ENCODE peak calls at places on chromosomes 6 and 20, in six cellular contexts. M is BE2C, L is fibroblast of mammary gland, W is testis, F is cardiac fibroblast, G is body of pancreas. D is an unnamed sample.

GRCh38 chr6:147559016-147559415 is 50.5 kb downstream of the SAMD5 start:
- DNase-seq in F (no peak), L (no peak), W (peak; percentile 21), G (no peak), M (no peak), D (no peak)

GRCh38 chr6:155181498-155181897 is 82.3 kb upstream of the CLDN20 start:
- DNase-seq in F (no peak), G (no peak), L (no peak), M (no peak), W (no peak), D (no peak)

GRCh38 chr6:111478064-111478476 is 4.9 kb downstream of the REV3L start:
- DNase-seq in L (peak; percentile 38), F (peak; percentile 23), W (no peak), G (no peak), M (no peak), D (no peak)

GRCh38 chr6:152746172-152746553 is 4.4 kb upstream of the VIP start:
- DNase-seq in M (no peak), L (peak; percentile 20), W (no peak), G (no peak), F (peak; percentile 23), D (no peak)

GRCh38 chr6:50831216-50831615 is 12.5 kb downstream of the TFAP2B start:
- DNase-seq in W (no peak), M (peak; percentile 52), G (no peak), L (no peak), F (no peak), D (no peak)

GRCh38 chr20:20663841-20664240 is 48.6 kb downstream of the RALGAPA2 start:
- DNase-seq in L (no peak), G (no peak), F (no peak), M (no peak), W (no peak), D (no peak)

GRCh38 chr6:152605342-152605741 is 31.8 kb downstream of the SYNE1 start:
- DNase-seq in W (no peak), F (peak; percentile 15), M (no peak), G (no peak), L (peak; percentile 29), D (no peak)

GRCh38 chr6:81781624-81782023 is 29.1 kb upstream of the TENT5A start:
- DNase-seq in G (no peak), W (no peak), L (no peak), M (no peak), F (no peak), D (no peak)

GRCh38 chr6:157530126-157530525 is 149.1 kb downstream of the ZDHHC14 start:
- DNase-seq in M (no peak), L (no peak), G (no peak), W (no peak), F (peak; percentile 9), D (no peak)

GRCh38 chr20:9912858-9913434 is 74.1 kb upstream of the PAK5 start:
- DNase-seq in F (peak; percentile 55), M (peak; percentile 35), L (peak; percentile 51), G (peak; percentile 62), W (peak; percentile 63), D (peak; percentile 4)

GRCh38 chr6:89082439-89082838 is 1.9 kb downstream of the PNRC1 start:
- DNase-seq in G (no peak), M (no peak), F (peak; percentile 60), L (peak; percentile 45), W (no peak), D (no peak)

GRCh38 chr6:17983712-17984111 is 3.7 kb downstream of the KIF13A start:
- DNase-seq in W (no peak), F (no peak), G (no peak), M (no peak), L (no peak), D (no peak)

GRCh38 chr6:45423111-45423900 is 45.6 kb upstream of the SUPT3H start:
- DNase-seq in F (no peak), G (no peak), W (peak; percentile 18), L (peak; percentile 56), M (no peak), D (no peak)

GRCh38 chr6:20180935-20181334 is 31.3 kb downstream of the MBOAT1 start:
- DNase-seq in W (no peak), M (no peak), F (no peak), L (no peak), G (no peak), D (no peak)

GRCh38 chr6:157732007-157732406 is 91.0 kb upstream of the SNX9 start:
- DNase-seq in M (no peak), F (no peak), L (no peak), W (no peak), G (no peak), D (no peak)

GRCh38 chr6:53615633-53616449 is 49.7 kb downstream of the KLHL31 start:
- DNase-seq in M (no peak), W (no peak), F (peak; percentile 14), G (peak; percentile 28), L (peak; percentile 86), D (no peak)

GRCh38 chr6:33213989-33214335 is 5.7 kb downstream of the RING1 start:
- DNase-seq in L (no peak), M (no peak), W (no peak), G (no peak), F (no peak), D (no peak)

GRCh38 chr20:47568019-47568418 is 66.3 kb downstream of the NCOA3 start:
- DNase-seq in G (peak; percentile 56), L (peak; percentile 53), F (peak; percentile 95), W (no peak), M (no peak), D (peak; percentile 97)

GRCh38 chr6:23659125-23659524 is 466.9 kb upstream of the NRSN1 start:
- DNase-seq in F (peak; percentile 2), L (peak; percentile 25), G (no peak), M (peak; percentile 64), W (peak; percentile 49), D (no peak)

GRCh38 chr20:24835195-24835594 is 113.9 kb upstream of the CST7 start:
- DNase-seq in F (no peak), M (no peak), W (no peak), G (no peak), L (no peak), D (no peak)

GRCh38 chr6:158255974-158256601 is 56.2 kb upstream of the TULP4 start:
- DNase-seq in L (no peak), F (no peak), G (no peak), W (no peak), M (no peak), D (no peak)

GRCh38 chr20:25292176-25292891 is 44.4 kb downstream of the PYGB start:
- DNase-seq in W (no peak), G (no peak), F (no peak), M (no peak), L (no peak), D (no peak)

GRCh38 chr6:107491791-107492674 is 2.1 kb downstream of the SOBP start:
- DNase-seq in G (no peak), F (peak; percentile 84), L (peak; percentile 91), W (peak; percentile 67), M (no peak), D (no peak)

GRCh38 chr6:33112148-33112547 is 36.4 kb downstream of the HLA-DPB1 start:
- DNase-seq in W (peak; percentile 43), M (no peak), F (peak; percentile 49), L (peak; percentile 65), G (no peak), D (peak; percentile 15)

GRCh38 chr20:20233041-20233514 is 134.8 kb upstream of the INSM1 start:
- DNase-seq in L (no peak), F (no peak), M (peak; percentile 74), G (no peak), W (no peak), D (no peak)

GRCh38 chr6:113500221-113500620 is 356.9 kb upstream of the MARCKS start:
- DNase-seq in L (peak; percentile 8), F (peak; percentile 29), W (no peak), G (no peak), M (no peak), D (no peak)

DNA sequence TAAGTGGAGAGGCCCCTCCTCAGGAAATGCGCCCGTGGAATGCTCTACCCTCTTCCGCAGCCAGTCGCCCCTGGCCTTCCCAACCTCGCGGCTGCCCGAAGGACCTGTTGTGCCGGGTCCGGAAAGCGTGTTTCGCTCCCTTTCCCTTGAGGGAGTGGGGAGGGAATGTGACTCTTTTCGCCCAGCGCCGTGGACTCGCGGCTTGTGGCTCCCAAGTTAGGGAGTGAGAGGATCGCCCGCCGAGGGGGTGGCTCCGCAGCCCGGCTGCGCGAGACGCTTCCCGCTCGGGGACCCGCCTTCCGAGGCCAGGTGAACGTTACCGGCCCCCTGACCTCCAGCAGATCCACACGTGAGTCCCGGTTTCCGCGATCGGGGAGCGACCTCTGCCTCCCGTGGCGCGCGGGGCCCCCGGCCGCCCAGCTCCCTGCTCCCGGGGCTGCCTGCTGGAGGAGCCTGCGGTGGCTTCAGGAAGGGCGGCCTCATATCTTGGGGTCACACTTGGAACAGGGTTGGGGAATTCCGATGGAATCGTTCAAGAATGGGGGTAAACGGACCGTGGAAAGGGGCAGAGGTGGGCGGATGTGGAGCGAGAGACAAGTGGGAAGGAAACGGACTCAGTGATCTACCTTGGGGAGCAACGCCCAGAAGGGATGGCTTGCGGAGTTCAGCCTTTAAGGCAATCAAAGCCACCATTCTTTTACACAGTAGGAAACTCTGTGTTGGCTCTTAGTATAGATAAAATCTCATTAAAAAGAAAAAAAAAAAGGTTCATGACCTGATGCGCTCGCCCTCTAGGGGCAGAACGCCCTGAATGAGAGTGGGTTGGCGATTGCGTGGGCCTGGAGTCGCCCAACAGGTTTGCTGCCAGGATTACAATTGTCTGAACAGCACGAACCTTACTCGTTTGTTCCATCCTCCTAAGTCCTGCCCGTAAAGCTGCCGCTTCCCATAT is 887 bp downstream of the TPD52L1 start:
- DNase-seq in G (peak; percentile 63), M (peak; percentile 11), W (peak; percentile 51), L (peak; percentile 25), F (no peak), D (peak; percentile 87)
- TF ChIP-seq CTCF in G (peak; percentile 49), M (peak; percentile 34), W (peak; percentile 36), L (peak; percentile 40), F (peak; percentile 22), D (peak; percentile 69)

GRCh38 chr20:50381053-50381732 is 129.0 kb upstream of the PTPN1 start:
- DNase-seq in L (no peak), F (no peak), W (no peak), G (no peak), M (no peak), D (no peak)

GRCh38 chr20:50380697-50381040 is 129.5 kb upstream of the PTPN1 start:
- DNase-seq in L (peak; percentile 68), F (peak; percentile 71), G (peak; percentile 50), W (peak; percentile 63), M (peak; percentile 65), D (no peak)

GRCh38 chr20:50379991-50380696 is 130.0 kb upstream of the PTPN1 start:
- DNase-seq in F (no peak), W (no peak), M (no peak), L (no peak), G (no peak), D (no peak)

GRCh38 chr20:50378170-50379000 is 131.8 kb upstream of the PTPN1 start:
- DNase-seq in L (peak; percentile 17), G (no peak), M (no peak), F (no peak), W (no peak), D (no peak)

GRCh38 chr20:50379049-50379990 is 130.9 kb upstream of the PTPN1 start:
- DNase-seq in L (peak; percentile 91), G (peak; percentile 94), W (peak; percentile 95), M (peak; percentile 66), F (peak; percentile 98), D (no peak)
- H3K4me3 ChIP-seq in L (no peak overlapping the region), G (no peak overlapping the region), W (no peak overlapping the region), M (peak overlapping the region; percentile 33), F (no peak overlapping the region), D (no peak overlapping the region)

GRCh38 chr6:91713911-91714310 is 1127.0 kb upstream of the MAP3K7 start:
- DNase-seq in W (no peak), F (no peak), L (no peak), M (no peak), G (no peak), D (no peak)
- TF ChIP-seq CTCF in W (no peak), F (no peak), L (no peak), M (no peak), G (no peak), D (no peak)

GRCh38 chr6:57267586-57268293 is 45.6 kb upstream of the RAB23 start:
- DNase-seq in M (peak; percentile 41), L (peak; percentile 99), G (peak; percentile 18), F (peak; percentile 96), W (peak; percentile 48), D (peak; percentile 26)
- H3K4me3 ChIP-seq in M (no peak overlapping the region), L (no peak overlapping the region), G (no peak overlapping the region), F (no peak overlapping the region), W (no peak overlapping the region), D (no peak overlapping the region)